ENCODE peak calls at places on chromosomes 4 and X, in four cellular contexts. One of them, this sample, is unnamed.

GRCh38 chr4:2722033-2722432 is 34.1 kb downstream of the TNIP2 start:
- DNase-seq in GM12878: no peak
- DNase-seq in A549: no peak
- DNase-seq in GM23338: no peak
- DNase-seq in this sample: no peak

GRCh38 chr4:75705198-75705712 is 19.1 kb upstream of the USO1 start:
- DNase-seq in GM12878: no peak
- DNase-seq in A549: no peak
- DNase-seq in GM23338: peak
- DNase-seq in this sample: no peak

GRCh38 chrX:153900806-153901752 is 3.4 kb upstream of the AVPR2 start:
- DNase-seq in GM12878: peak
- DNase-seq in A549: peak
- DNase-seq in GM23338: peak
- DNase-seq in this sample: peak

GRCh38 chr4:176270669-176271068 is 1.6 kb upstream of the ASB5 start:
- DNase-seq in GM12878: no peak
- DNase-seq in A549: peak
- DNase-seq in GM23338: no peak
- DNase-seq in this sample: no peak

GRCh38 chrX:130251671-130252070 is 17.0 kb downstream of the ZNF280C start:
- DNase-seq in GM12878: no peak
- DNase-seq in A549: no peak
- DNase-seq in GM23338: no peak
- DNase-seq in this sample: no peak

GRCh38 chr4:5517372-5517771 is 191.0 kb downstream of the EVC2 start:
- DNase-seq in GM12878: no peak
- DNase-seq in A549: no peak
- DNase-seq in GM23338: no peak
- DNase-seq in this sample: no peak

GRCh38 chrX:53476371-53476770 is 42.2 kb upstream of the HSD17B10 start:
- DNase-seq in GM12878: no peak
- DNase-seq in A549: no peak
- DNase-seq in GM23338: no peak
- DNase-seq in this sample: no peak

GRCh38 chrX:107714196-107714811 is 61.3 kb downstream of the TSC22D3 start:
- DNase-seq in GM12878: no peak
- DNase-seq in A549: no peak
- DNase-seq in GM23338: no peak
- DNase-seq in this sample: no peak

GRCh38 chrX:47283015-47283771 is 50.4 kb downstream of the USP11 start:
- DNase-seq in GM12878: no peak
- DNase-seq in A549: no peak
- DNase-seq in GM23338: no peak
- DNase-seq in this sample: peak

GRCh38 chr4:98838977-98839618 is 89.8 kb downstream of the EIF4E start:
- DNase-seq in GM12878: no peak
- DNase-seq in A549: no peak
- DNase-seq in GM23338: no peak
- DNase-seq in this sample: peak

GRCh38 chr4:38371391-38371851 is 292.6 kb upstream of the KLF3 start:
- DNase-seq in GM12878: no peak
- DNase-seq in A549: no peak
- DNase-seq in GM23338: no peak
- DNase-seq in this sample: no peak
- TF ChIP-seq JUNB in GM12878: no peak
- TF ChIP-seq JUNB in A549: no peak
- TF ChIP-seq JUNB in GM23338: no peak
- TF ChIP-seq JUNB in this sample: no peak

GRCh38 chr4:15197005-15197404 is 194.7 kb downstream of the CPEB2 start:
- DNase-seq in GM12878: no peak
- DNase-seq in A549: peak
- DNase-seq in GM23338: peak
- DNase-seq in this sample: peak
- TF ChIP-seq JUNB in GM12878: no peak
- TF ChIP-seq JUNB in A549: no peak
- TF ChIP-seq JUNB in GM23338: no peak
- TF ChIP-seq JUNB in this sample: no peak

GRCh38 chrX:151796576-151796975 is 62.0 kb downstream of the CNGA2 start:
- DNase-seq in GM12878: no peak
- DNase-seq in A549: no peak
- DNase-seq in GM23338: no peak
- DNase-seq in this sample: no peak
- TF ChIP-seq JUNB in GM12878: no peak
- TF ChIP-seq JUNB in A549: no peak
- TF ChIP-seq JUNB in GM23338: no peak
- TF ChIP-seq JUNB in this sample: no peak

GRCh38 chrX:110743679-110744340 is 51.8 kb downstream of the CHRDL1 start:
- DNase-seq in GM12878: no peak
- DNase-seq in A549: no peak
- DNase-seq in GM23338: no peak
- DNase-seq in this sample: no peak
- TF ChIP-seq JUNB in GM12878: no peak
- TF ChIP-seq JUNB in A549: no peak
- TF ChIP-seq JUNB in GM23338: no peak
- TF ChIP-seq JUNB in this sample: no peak